ENCODE peak calls at places on chromosomes 6 and 20, in eight cellular contexts. R, M, T, X, O, E, G and W are unnamed samples.

GRCh38 chr6:4844108-4844507 is 67.9 kb downstream of the CDYL start:
- DNase-seq in M (no peak), T (no peak), R (no peak), O (no peak), G (peak), X (no peak), E (no peak), W (no peak)

GRCh38 chr6:26554669-26555504 is 16.7 kb downstream of the HMGN4 start:
- DNase-seq in T (no peak), M (no peak), G (peak), R (no peak), O (no peak), X (peak), E (peak), W (no peak)

GRCh38 chr20:17490501-17490900 is 40.7 kb downstream of the BFSP1 start:
- DNase-seq in X (no peak), T (no peak), O (no peak), E (no peak), R (no peak), M (no peak), G (no peak), W (no peak)

GRCh38 chr20:24086121-24086520 is 97.5 kb upstream of the GGTLC1 start:
- DNase-seq in R (no peak), O (no peak), T (no peak), E (no peak), X (no peak), M (no peak), G (no peak), W (no peak)

GRCh38 chr6:108619431-108620197 is 58.9 kb downstream of the FOXO3 start:
- DNase-seq in T (no peak), R (no peak), G (no peak), M (no peak), X (no peak), O (no peak), E (no peak), W (no peak)

GRCh38 chr20:38840053-38840893 is 34.8 kb downstream of the PPP1R16B start:
- DNase-seq in R (no peak), X (no peak), T (peak), E (peak), G (peak), M (no peak), O (no peak), W (no peak)

GRCh38 chr6:118589186-118589585 is 41.1 kb downstream of the PLN start:
- DNase-seq in R (no peak), E (no peak), M (no peak), T (peak), O (no peak), X (no peak), G (no peak), W (no peak)

GRCh38 chr6:27809067-27809938 is 102.9 kb downstream of the OR2B2 start:
- DNase-seq in O (no peak), T (no peak), X (peak), G (no peak), R (no peak), E (no peak), M (no peak), W (no peak)

GRCh38 chr20:50572922-50573777 is 63.0 kb downstream of the PTPN1 start:
- DNase-seq in M (peak), O (no peak), R (peak), T (peak), G (no peak), X (no peak), E (no peak), W (peak)

GRCh38 chr6:89310929-89311328 is 4.2 kb downstream of the GABRR2 start:
- DNase-seq in R (no peak), G (no peak), T (no peak), X (peak), M (no peak), E (no peak), O (no peak), W (no peak)

GRCh38 chr20:49851991-49852390 is 39.4 kb downstream of the SLC9A8 start:
- DNase-seq in G (no peak), E (no peak), O (no peak), X (no peak), T (no peak), R (no peak), M (no peak), W (no peak)

GRCh38 chr20:50303573-50304500 is 113.2 kb downstream of the CEBPB start:
- DNase-seq in G (no peak), E (no peak), R (no peak), O (no peak), X (peak), T (peak), M (peak), W (peak)

GRCh38 chr6:170047813-170048212 is 243.1 kb downstream of the DLL1 start:
- DNase-seq in M (no peak), X (no peak), G (no peak), O (no peak), T (no peak), R (no peak), E (no peak), W (peak)